ENCODE peak calls at places on chromosomes 3 and 15, in ten cellular contexts. K is stomach; C is SJSA1; M is Panc1; N is BJ; I is psoas muscle; P is breast epithelium; U is GM23248; F is CD8-positive, alpha-beta memory T cell; B is naive thymus-derived CD4-positive, alpha-beta T cell. X is an unnamed sample. For H3K36me3, the result is how much of the 10 kb centered on the place peaks cover.

GRCh38 chr3:10343526-10343925 is 22.6 kb upstream of the SEC13 start:
- DNase-seq in K (no peak), C (no peak), I (peak), F (no peak), P (no peak), U (no peak), B (no peak), N (no peak), M (no peak), X (no peak)

GRCh38 chr3:71376911-71377310 is 206.6 kb downstream of the FOXP1 start:
- DNase-seq in U (no peak), N (no peak), K (no peak), M (no peak), C (no peak), B (no peak), F (no peak), I (no peak), P (no peak), X (no peak)

GRCh38 chr15:59594991-59595390 is 16.6 kb upstream of the GCNT3 start:
- DNase-seq in F (no peak), I (no peak), C (no peak), K (no peak), M (no peak), U (no peak), N (no peak), P (no peak), B (no peak), X (no peak)

GRCh38 chr3:179853176-179853575 is 183.6 kb downstream of the PEX5L start:
- DNase-seq in B (no peak), I (no peak), M (no peak), N (no peak), P (no peak), F (no peak), C (no peak), U (peak), K (no peak), X (peak)

GRCh38 chr3:118809696-118810498 is 224.7 kb downstream of the IGSF11 start:
- DNase-seq in N (no peak), U (no peak), C (no peak), F (no peak), K (no peak), B (no peak), P (no peak), M (no peak), I (no peak), X (peak)

GRCh38 chr3:73601031-73601430 is 23.7 kb downstream of the PDZRN3 start:
- DNase-seq in U (peak), B (no peak), F (no peak), P (no peak), C (no peak), K (no peak), M (no peak), N (no peak), I (no peak), X (no peak)

GRCh38 chr3:120039642-120040610 is 54.3 kb downstream of the GSK3B start:
- DNase-seq in K (no peak), F (no peak), M (no peak), P (no peak), U (no peak), B (no peak), N (no peak), C (no peak), I (no peak), X (no peak)

GRCh38 chr15:78955355-78955754 is 10.5 kb upstream of the CTSH start:
- DNase-seq in I (no peak), B (no peak), U (no peak), F (no peak), K (no peak), C (no peak), P (no peak), M (no peak), N (no peak), X (no peak)

GRCh38 chr3:47418167-47419082 is 37.6 kb downstream of the PTPN23 start:
- DNase-seq in N (no peak), K (no peak), I (no peak), B (no peak), M (no peak), U (no peak), C (no peak), F (no peak), P (no peak), X (no peak)

GRCh38 chr15:42490246-42490742 is 647 bp downstream of the ZNF106 start:
- DNase-seq in U (no peak), I (no peak), C (no peak), K (no peak), P (no peak), M (no peak), B (peak), N (no peak), F (no peak), X (no peak)

GRCh38 chr15:42275780-42276395 is 2.7 kb upstream of the TMEM87A start:
- DNase-seq in B (no peak), P (no peak), F (no peak), K (no peak), M (no peak), N (no peak), C (no peak), I (no peak), U (peak), X (no peak)

GRCh38 chr15:25234831-25235230 is 204.0 kb downstream of the UBE3A start:
- DNase-seq in F (no peak), B (no peak), P (no peak), K (no peak), C (no peak), U (no peak), I (peak), M (no peak), N (no peak), X (no peak)

GRCh38 chr15:101058735-101059134 is 139.6 kb downstream of the LRRK1 start:
- DNase-seq in F (no peak), B (no peak), U (no peak), N (no peak), M (no peak), C (no peak), P (no peak), I (no peak), K (peak), X (no peak)

GRCh38 chr3:70561796-70562195 is 249.4 kb upstream of the MDFIC2 start:
- DNase-seq in P (no peak), C (no peak), B (no peak), K (no peak), M (no peak), I (no peak), F (no peak), N (no peak), U (peak), X (no peak)

GRCh38 chr15:74207652-74208440 is 5.3 kb upstream of the STRA6 start:
- DNase-seq in F (no peak), M (no peak), C (no peak), U (no peak), P (no peak), K (no peak), B (no peak), I (no peak), N (no peak), X (no peak)

GRCh38 chr3:49173792-49174170 is 2.4 kb downstream of the KLHDC8B start:
- DNase-seq in P (no peak), N (no peak), M (no peak), U (no peak), B (no peak), C (no peak), F (no peak), I (no peak), K (no peak), X (no peak)
- H3K4me3 ChIP-seq in P (peak), N (no peak), M (no peak), U (no peak), B (no peak), C (no peak), F (no peak), I (peak), K (peak), X (no peak)

GRCh38 chr3:13654330-13655073 is 105.6 kb downstream of the FBLN2 start:
- DNase-seq in U (no peak), P (no peak), I (no peak), F (peak), K (no peak), C (no peak), N (no peak), M (no peak), B (peak), X (no peak)

GRCh38 chr3:13652728-13653127 is 103.8 kb downstream of the FBLN2 start:
- DNase-seq in U (no peak), M (no peak), K (no peak), B (no peak), I (no peak), N (no peak), C (no peak), P (no peak), F (no peak), X (no peak)

GRCh38 chr3:13651775-13652428 is 103.0 kb downstream of the FBLN2 start:
- DNase-seq in N (no peak), M (no peak), I (no peak), B (no peak), F (no peak), U (no peak), P (no peak), K (no peak), C (no peak), X (no peak)

GRCh38 chr3:13655074-13655913 is 106.4 kb downstream of the FBLN2 start:
- DNase-seq in F (no peak), P (no peak), K (peak), N (no peak), B (no peak), C (no peak), U (peak), M (no peak), I (no peak), X (no peak)

DNA sequence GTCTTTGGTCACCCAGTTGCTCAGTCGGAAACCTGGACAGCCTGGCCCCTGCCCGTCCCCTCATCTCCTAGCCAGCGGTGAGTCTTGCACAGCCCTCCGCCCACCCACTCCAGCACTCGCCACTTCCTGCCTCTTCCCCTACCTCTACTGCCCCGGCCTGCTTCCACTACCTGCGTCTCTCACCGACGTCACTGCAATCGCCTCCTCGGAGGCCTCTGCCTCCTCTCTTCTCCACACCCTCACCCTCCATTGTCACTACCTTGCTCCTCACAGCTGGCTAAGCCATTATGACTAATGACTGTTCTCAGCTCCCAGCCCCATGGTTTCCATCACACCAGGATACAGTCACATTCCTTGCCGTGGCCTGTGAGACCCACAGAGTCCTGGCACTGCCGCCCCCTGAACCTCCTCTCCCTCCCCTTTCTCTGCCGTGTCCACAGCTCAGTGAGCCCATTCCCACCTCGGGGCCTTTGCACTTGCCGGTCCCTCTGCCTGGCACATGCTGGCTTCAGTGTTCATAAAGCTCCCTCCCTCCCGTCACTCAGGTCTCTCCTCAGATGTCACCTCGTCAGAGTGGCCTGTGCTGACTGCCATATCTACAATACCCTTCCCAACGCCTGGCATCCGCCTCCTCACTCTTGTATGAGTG is 104.8 kb downstream of the FBLN2 start:
- DNase-seq in K (no peak), C (no peak), F (no peak), B (no peak), P (no peak), N (no peak), U (peak), I (no peak), M (no peak), X (no peak)
- H3K36me3 ChIP-seq in K (under half), C (under half), F (under half), B (under half), P (under half), N (under half), U (under half), I (under half), M (under half), X (under half)

GRCh38 chr15:28099555-28100140 is 533 bp upstream of the OCA2 start:
- DNase-seq in M (no peak), U (no peak), I (no peak), N (no peak), F (no peak), B (no peak), K (no peak), P (no peak), C (no peak), X (no peak)
- H3K4me3 ChIP-seq in M (peak), U (no peak), I (peak), N (peak), F (no peak), B (no peak), K (peak), P (peak), C (no peak), X (no peak)

GRCh38 chr3:105865867-105866350 is 2.9 kb downstream of the CBLB start:
- DNase-seq in P (no peak), N (no peak), B (no peak), C (no peak), F (no peak), U (peak), I (no peak), K (no peak), M (no peak), X (no peak)

GRCh38 chr3:105865016-105865623 is 3.7 kb downstream of the CBLB start:
- DNase-seq in N (no peak), C (no peak), I (no peak), P (no peak), B (no peak), F (no peak), K (no peak), M (no peak), U (no peak), X (no peak)

GRCh38 chr3:105863608-105864007 is 5.2 kb downstream of the CBLB start:
- DNase-seq in C (no peak), F (no peak), K (no peak), U (no peak), N (no peak), P (no peak), B (no peak), I (no peak), M (no peak), X (no peak)

GRCh38 chr3:105860649-105861048 is 8.2 kb downstream of the CBLB start:
- DNase-seq in C (no peak), U (no peak), N (no peak), B (no peak), M (no peak), P (no peak), I (no peak), K (no peak), F (no peak), X (no peak)

GRCh38 chr3:105862217-105862616 is 6.6 kb downstream of the CBLB start:
- DNase-seq in B (peak), M (no peak), U (no peak), N (no peak), I (no peak), P (no peak), K (no peak), C (no peak), F (no peak), X (peak)
- H3K36me3 ChIP-seq in B (under half), M (under half), U (half or more), N (under half), I (under half), P (under half), K (under half), C (under half), F (under half), X (under half)

GRCh38 chr3:100868894-100869293 is 124.3 kb downstream of the ABI3BP start:
- DNase-seq in F (no peak), U (no peak), B (no peak), I (no peak), N (no peak), P (no peak), K (no peak), C (no peak), M (no peak), X (no peak)
- H3K4me3 ChIP-seq in F (no peak), U (no peak), B (no peak), I (no peak), N (no peak), P (no peak), K (no peak), C (no peak), M (no peak), X (no peak)

X was measured in GM06990.